ENCODE peak calls at places on chromosomes 16 and 17, in four cellular contexts. R is H1, E is HepG2, N is K562. H is an unnamed sample.

GRCh38 chr17:67260051-67260987 is 15.3 kb upstream of the HELZ start:
- DNase-seq in R (no peak), E (peak), N (no peak), H (no peak)

GRCh38 chr16:77763994-77764393 is 24.4 kb upstream of the VAT1L start:
- DNase-seq in R (no peak), E (no peak), N (no peak), H (no peak)

GRCh38 chr17:75628425-75628824 is 4.8 kb upstream of the SMIM5 start:
- DNase-seq in R (no peak), E (no peak), N (no peak), H (no peak)

GRCh38 chr17:16425698-16426659 is 10.6 kb downstream of the TRPV2 start:
- DNase-seq in R (no peak), E (peak), N (no peak), H (no peak)

GRCh38 chr16:25141648-25142047 is 30.1 kb downstream of the LCMT1 start:
- DNase-seq in R (no peak), E (no peak), N (no peak), H (no peak)

GRCh38 chr16:86354641-86355040 is 155.7 kb upstream of the FOXF1 start:
- DNase-seq in R (no peak), E (no peak), N (no peak), H (no peak)

GRCh38 chr17:82212331-82213250 is at the start of gene CCDC57:
- DNase-seq in R (no peak), E (peak), N (peak), H (no peak)

GRCh38 chr16:85313541-85314208 is 201.4 kb upstream of the CIBAR2 start:
- DNase-seq in R (no peak), E (no peak), N (no peak), H (no peak)

GRCh38 chr17:17052462-17053221 is 10.4 kb downstream of the MPRIP start:
- DNase-seq in R (no peak), E (no peak), N (no peak), H (no peak)

GRCh38 chr16:24700549-24701392 is 28.7 kb upstream of the TNRC6A start:
- DNase-seq in R (peak), E (peak), N (no peak), H (no peak)

GRCh38 chr17:50459756-50460155 is 8.9 kb downstream of the CHAD start:
- DNase-seq in R (no peak), E (no peak), N (no peak), H (no peak)

GRCh38 chr16:22318690-22319358 is 21.6 kb downstream of the POLR3E start:
- DNase-seq in R (no peak), E (peak), N (peak), H (no peak)

GRCh38 chr16:86037999-86038922 is 139.3 kb downstream of the IRF8 start:
- DNase-seq in R (no peak), E (no peak), N (no peak), H (no peak)

GRCh38 chr17:57943140-57943539 is 12.1 kb downstream of the CUEDC1 start:
- DNase-seq in R (no peak), E (no peak), N (no peak), H (no peak)

GRCh38 chr17:75785770-75786538 is 1.3 kb downstream of the UNK start:
- DNase-seq in R (no peak), E (no peak), N (no peak), H (no peak)

GRCh38 chr16:3171181-3171854 is 16.7 kb upstream of the OR1F1 start:
- DNase-seq in R (no peak), E (no peak), N (peak), H (no peak)

GRCh38 chr17:18182978-18183333 is 672 bp upstream of the ALKBH5 start:
- DNase-seq in R (no peak), E (no peak), N (peak), H (no peak)

GRCh38 chr17:71173963-71174362 is 946.9 kb upstream of the SOX9 start:
- DNase-seq in R (no peak), E (no peak), N (no peak), H (no peak)

GRCh38 chr17:77881545-77881944 is 77.0 kb upstream of the TNRC6C start:
- DNase-seq in R (no peak), E (no peak), N (peak), H (peak)

GRCh38 chr16:53509906-53510703 is 7.1 kb upstream of the AKTIP start:
- DNase-seq in R (no peak), E (peak), N (peak), H (no peak)

GRCh38 chr16:49484454-49484853 is 110.8 kb downstream of the C16orf78 start:
- DNase-seq in R (no peak), E (no peak), N (peak), H (no peak)

GRCh38 chr16:68397710-68398171 is 50.6 kb downstream of the SMPD3 start:
- DNase-seq in R (no peak), E (no peak), N (no peak), H (no peak)

GRCh38 chr16:88727871-88728270 is 21.6 kb downstream of the CTU2 start:
- DNase-seq in R (no peak), E (no peak), N (no peak), H (no peak)

GRCh38 chr16:456891-457483 is 31.5 kb downstream of the RAB11FIP3 start:
- DNase-seq in R (no peak), E (no peak), N (peak), H (no peak)

GRCh38 chr16:88941051-88941932 is 35.7 kb downstream of the CBFA2T3 start:
- DNase-seq in R (no peak), E (no peak), N (no peak), H (no peak)

GRCh38 chr17:9473716-9474115 is 101.9 kb downstream of the STX8 start:
- DNase-seq in R (no peak), E (peak), N (no peak), H (no peak)

GRCh38 chr17:70644093-70644492 is 474.8 kb downstream of the KCNJ2 start:
- DNase-seq in R (no peak), E (no peak), N (no peak), H (no peak)

GRCh38 chr17:45640141-45640850 is 143.8 kb upstream of the CRHR1 start:
- DNase-seq in R (peak), E (peak), N (peak), H (peak)

GRCh38 chr16:85173981-85174751 is 61.9 kb upstream of the CIBAR2 start:
- DNase-seq in R (no peak), E (peak), N (no peak), H (no peak)

GRCh38 chr17:82489117-82489516 is 30.4 kb upstream of the FOXK2 start:
- DNase-seq in R (no peak), E (no peak), N (no peak), H (no peak)

GRCh38 chr16:86074651-86075487 is 175.9 kb downstream of the IRF8 start:
- DNase-seq in R (no peak), E (no peak), N (no peak), H (no peak)

GRCh38 chr16:71767060-71767900 is 41.4 kb downstream of the AP1G1 start:
- DNase-seq in R (no peak), E (no peak), N (no peak), H (no peak)

GRCh38 chr17:21019976-21020575 is 22.7 kb downstream of the USP22 start:
- DNase-seq in R (no peak), E (no peak), N (no peak), H (no peak)

GRCh38 chr16:54456291-54456690 is 169.7 kb upstream of the IRX3 start:
- DNase-seq in R (no peak), E (no peak), N (no peak), H (no peak)

GRCh38 chr17:17439971-17440843 is 36.6 kb upstream of the MED9 start:
- DNase-seq in R (peak), E (peak), N (peak), H (peak)

DNA sequence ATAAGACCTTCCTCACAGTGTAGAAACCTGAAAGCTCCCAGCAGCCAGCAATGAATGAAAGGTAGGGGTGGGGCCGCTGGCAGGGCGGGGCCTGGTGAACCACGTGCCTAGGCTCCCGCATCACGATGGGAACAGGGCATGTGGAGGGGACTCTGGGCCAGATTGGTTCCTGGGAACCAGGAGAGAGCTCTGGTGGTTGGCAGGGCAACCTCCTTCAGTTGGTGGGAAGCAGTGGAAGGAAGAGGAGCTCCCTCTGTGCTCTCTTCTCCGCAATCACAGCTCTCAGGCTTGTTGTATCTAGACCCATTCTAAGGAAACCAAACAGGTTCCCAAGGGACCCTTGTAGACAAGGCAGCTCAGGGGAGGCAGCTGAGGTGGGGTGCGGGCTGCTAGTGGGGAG is 10.5 kb downstream of the GGA2 start:
- DNase-seq in R (no peak), E (no peak), N (no peak), H (no peak)
- TF ChIP-seq CEBPB in R (no peak), E (no peak), N (no peak), H (no peak)

GRCh38 chr17:62705781-62706597 is 78.5 kb downstream of the MRC2 start:
- DNase-seq in R (peak), E (no peak), N (no peak), H (no peak)
- TF ChIP-seq SIN3A in R (no peak), E (no peak), N (no peak), H (no peak)

DNA sequence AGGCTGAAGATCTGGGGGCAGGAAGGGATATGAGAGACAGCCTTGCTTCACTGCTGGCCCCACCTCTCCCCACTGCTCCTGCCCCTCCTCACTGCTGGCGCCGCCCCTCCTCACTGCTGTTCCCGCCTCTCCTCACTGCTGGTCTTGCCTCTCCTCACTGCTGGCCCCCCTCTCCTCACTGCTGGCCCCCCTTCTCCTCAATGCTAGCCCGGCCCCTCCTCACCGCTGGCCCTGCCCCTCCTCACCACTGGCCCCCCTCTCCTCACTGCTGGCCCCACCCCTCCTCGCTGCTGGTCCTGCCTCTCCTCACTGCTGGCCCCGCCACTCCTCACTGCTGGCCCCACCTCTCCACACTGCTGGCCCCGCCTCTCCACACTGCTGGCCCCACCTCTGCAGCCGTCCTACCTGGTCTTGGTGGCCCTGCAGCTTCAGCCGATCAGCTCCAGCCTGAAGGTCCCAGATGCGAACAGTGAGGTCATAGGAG is 9.5 kb upstream of the PAM16 start:
- DNase-seq in R (no peak), E (no peak), N (peak), H (no peak)
- TF ChIP-seq USF2 in R (no peak), E (no peak), N (no peak), H (no peak)

GRCh38 chr16:57391308-57391699 is 13.3 kb upstream of the CCL17 start:
- DNase-seq in R (no peak), E (no peak), N (no peak), H (no peak)

GRCh38 chr16:57394444-57394843 is 10.1 kb upstream of the CCL17 start:
- DNase-seq in R (no peak), E (no peak), N (no peak), H (no peak)

GRCh38 chr16:57390635-57391307 is 13.8 kb upstream of the CCL17 start:
- DNase-seq in R (no peak), E (no peak), N (no peak), H (no peak)

GRCh38 chr16:57391708-57392107 is 12.9 kb upstream of the CCL17 start:
- DNase-seq in R (no peak), E (no peak), N (no peak), H (no peak)

DNA sequence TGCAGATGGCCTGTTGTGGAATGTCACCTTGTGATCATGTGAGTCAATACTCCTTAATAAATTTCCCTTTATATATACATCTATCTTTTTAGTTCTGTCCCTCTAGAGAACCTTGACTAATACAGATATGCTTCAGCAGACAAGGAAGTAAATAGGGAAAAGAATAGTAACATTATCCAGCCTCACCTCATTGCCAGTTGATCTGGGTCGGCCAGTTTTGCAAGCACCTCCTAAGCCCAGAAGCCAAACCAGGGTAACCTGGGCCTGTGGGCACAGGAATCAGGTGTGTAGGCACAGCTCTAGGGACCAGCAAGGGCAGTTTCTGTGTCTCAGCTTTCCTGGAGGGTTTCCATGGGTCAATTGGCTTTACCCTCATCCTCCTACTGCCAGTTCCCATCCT is 11.9 kb upstream of the CCL17 start:
- DNase-seq in R (no peak), E (no peak), N (no peak), H (no peak)
- TF ChIP-seq CEBPB in R (no peak), E (no peak), N (no peak), H (no peak)

GRCh38 chr16:83704656-83705055 is 103.1 kb upstream of the HSBP1 start:
- DNase-seq in R (no peak), E (no peak), N (no peak), H (no peak)
- TF ChIP-seq SIN3A in R (no peak), E (no peak), N (no peak), H (no peak)

DNA sequence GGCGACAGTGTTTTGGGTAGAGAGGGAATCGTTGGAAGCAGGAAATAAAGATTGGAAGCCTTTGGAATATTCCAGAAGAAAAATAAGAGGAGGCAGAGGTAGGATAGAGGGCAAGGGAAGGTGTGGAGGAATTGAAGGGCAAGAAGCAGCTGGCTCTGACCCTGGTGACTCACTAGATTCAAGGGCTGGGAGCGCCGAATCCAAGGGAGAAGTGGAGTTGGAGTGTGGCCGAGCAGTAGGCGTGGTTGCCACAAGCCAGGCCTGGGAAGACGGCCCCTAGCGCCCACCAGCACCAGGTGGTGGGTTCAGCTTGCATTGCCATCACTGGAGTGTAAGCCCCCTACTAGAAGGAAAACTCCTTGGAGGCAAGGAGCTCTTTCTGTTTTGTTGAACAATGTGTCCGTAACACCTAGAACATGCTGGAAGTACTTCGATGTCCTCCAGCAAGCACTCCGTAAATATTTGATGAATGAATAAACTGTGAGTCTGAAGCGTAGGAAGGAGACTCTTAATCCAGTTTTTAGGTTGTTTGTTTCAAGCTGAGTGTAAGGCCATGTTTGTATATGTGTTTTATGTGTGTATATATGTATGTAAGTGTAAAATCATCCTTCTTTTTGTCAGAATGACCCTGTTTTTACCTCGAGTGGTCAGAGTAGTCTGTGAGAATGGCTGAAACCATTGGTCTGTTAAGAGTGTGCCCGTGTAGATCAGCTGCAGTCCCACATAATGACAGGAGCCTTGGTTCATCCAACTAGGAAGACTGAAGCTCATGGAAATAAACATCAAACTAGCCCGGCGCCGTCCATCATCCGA is 139.5 kb downstream of the CMIP start:
- DNase-seq in R (no peak), E (no peak), N (no peak), H (no peak)
- TF ChIP-seq USF2 in R (no peak), E (no peak), N (no peak), H (no peak)